ENCODE peak calls at places on chromosome 6, in nine cellular contexts. E is activated T-cell treated with anti-CD3 and anti-CD28 coated beads for 1 hour, S is germinal center, O is iris pigment epithelial cell, C is H9, U is left colon, Q is brain microvascular endothelial cell, I is left lung, P is pulmonary artery endothelial cell. Z is an unnamed sample.

GRCh38 chr6:6724319-6725119 is 136.0 kb downstream of the LY86 start:
- DNase-seq in E (peak), S (peak), O (peak), C (peak), U (peak), Q (peak), I (peak), P (peak), Z (no peak)

GRCh38 chr6:3913077-3913957 is 64.1 kb downstream of the FAM50B start:
- DNase-seq in E (no peak), S (no peak), O (peak), C (no peak), U (peak), Q (peak), I (no peak), P (peak), Z (peak)

GRCh38 chr6:137013031-137013430 is 31.7 kb downstream of the IL20RA start:
- DNase-seq in E (no peak), S (no peak), O (no peak), C (no peak), U (no peak), Q (peak), I (no peak), P (no peak), Z (no peak)

GRCh38 chr6:125445054-125445453 is 143.3 kb upstream of the HDDC2 start:
- DNase-seq in E (no peak), S (no peak), O (no peak), C (no peak), U (no peak), Q (no peak), I (no peak), P (no peak), Z (no peak)

GRCh38 chr6:125114248-125114858 is 39.2 kb upstream of the TPD52L1 start:
- DNase-seq in E (peak), S (peak), O (peak), C (no peak), U (peak), Q (peak), I (no peak), P (peak), Z (peak)

GRCh38 chr6:129338683-129339082 is 371.3 kb downstream of the ARHGAP18 start:
- DNase-seq in E (no peak), S (no peak), O (no peak), C (no peak), U (no peak), Q (no peak), I (no peak), P (no peak), Z (no peak)

GRCh38 chr6:46526607-46527006 is 35.4 kb upstream of the RCAN2 start:
- DNase-seq in E (no peak), S (no peak), O (no peak), C (no peak), U (no peak), Q (no peak), I (no peak), P (no peak), Z (no peak)

GRCh38 chr6:160226118-160226541 is 32.5 kb downstream of the SLC22A2 start:
- DNase-seq in E (no peak), S (no peak), O (no peak), C (no peak), U (no peak), Q (peak), I (no peak), P (no peak), Z (no peak)

GRCh38 chr6:149769676-149770075 is 20.1 kb downstream of the PCMT1 start:
- DNase-seq in E (no peak), S (no peak), O (no peak), C (no peak), U (no peak), Q (no peak), I (no peak), P (no peak), Z (no peak)

GRCh38 chr6:44305200-44305725 is 7.9 kb downstream of the AARS2 start:
- DNase-seq in E (no peak), S (no peak), O (no peak), C (no peak), U (no peak), Q (no peak), I (no peak), P (no peak), Z (no peak)